ENCODE peak calls at places on chromosome 13, in four cellular contexts. S, T, I and L are unnamed samples.

GRCh38 chr13:90519157-90519556 is 828.3 kb upstream of the MIR17HG start:
- DNase-seq in S (no peak), T (no peak), I (no peak), L (no peak)

GRCh38 chr13:113157929-113158747 is at the start of gene PROZ:
- DNase-seq in S (no peak), T (no peak), I (no peak), L (no peak)

GRCh38 chr13:60182907-60183306 is 19.2 kb upstream of the DIAPH3 start:
- DNase-seq in S (no peak), T (no peak), I (no peak), L (no peak)

GRCh38 chr13:114230575-114230974 is 4.1 kb upstream of the CDC16 start:
- DNase-seq in S (no peak), T (no peak), I (no peak), L (no peak)

GRCh38 chr13:39910833-39911232 is 255.4 kb downstream of the COG6 start:
- DNase-seq in S (peak), T (no peak), I (peak), L (no peak)

GRCh38 chr13:36945078-36945477 is 25.0 kb upstream of the SMAD9 start:
- DNase-seq in S (no peak), T (no peak), I (no peak), L (no peak)

GRCh38 chr13:99982741-99983400 is 1.3 kb downstream of the ZIC2 start:
- DNase-seq in S (no peak), T (no peak), I (no peak), L (no peak)

GRCh38 chr13:114096811-114097503 is 35.5 kb downstream of the RASA3 start:
- DNase-seq in S (no peak), T (no peak), I (no peak), L (no peak)

GRCh38 chr13:32262165-32262564 is 53.0 kb downstream of the ZAR1L start:
- DNase-seq in S (peak), T (no peak), I (no peak), L (no peak)

GRCh38 chr13:50951366-50951765 is 41.8 kb downstream of the RNASEH2B start:
- DNase-seq in S (peak), T (no peak), I (peak), L (no peak)

GRCh38 chr13:93227280-93227905 is 786 bp downstream of the GPC6 start:
- DNase-seq in S (peak), T (peak), I (peak), L (no peak)

GRCh38 chr13:77521194-77521593 is 14.3 kb upstream of the SCEL start:
- DNase-seq in S (peak), T (no peak), I (peak), L (no peak)

GRCh38 chr13:66459143-66459542 is 771.0 kb downstream of the PCDH9 start:
- DNase-seq in S (no peak), T (no peak), I (no peak), L (no peak)

GRCh38 chr13:26007261-26007765 is 44.5 kb downstream of the SHISA2 start:
- DNase-seq in S (no peak), T (no peak), I (no peak), L (no peak)

GRCh38 chr13:50884270-50884669 is 25.3 kb upstream of the RNASEH2B start:
- DNase-seq in S (no peak), T (no peak), I (no peak), L (no peak)

GRCh38 chr13:36090592-36090991 is 40.6 kb downstream of the DCLK1 start:
- DNase-seq in S (peak), T (no peak), I (no peak), L (no peak)

GRCh38 chr13:45989607-45990006 is 62.9 kb downstream of the ZC3H13 start:
- DNase-seq in S (peak), T (no peak), I (peak), L (no peak)

GRCh38 chr13:45925151-45925550 is 73.6 kb upstream of the SIAH3 start:
- DNase-seq in S (peak), T (no peak), I (no peak), L (no peak)

GRCh38 chr13:102536695-102537485 is 59.9 kb upstream of the TPP2 start:
- DNase-seq in S (no peak), T (no peak), I (no peak), L (no peak)

GRCh38 chr13:44170731-44171130 is 202.9 kb upstream of the SERP2 start:
- DNase-seq in S (no peak), T (no peak), I (no peak), L (no peak)

GRCh38 chr13:28597641-28598040 is 61.3 kb upstream of the POMP start:
- DNase-seq in S (peak), T (no peak), I (peak), L (no peak)

GRCh38 chr13:32791545-32792172 is 205.4 kb downstream of the PDS5B start:
- DNase-seq in S (peak), T (no peak), I (no peak), L (no peak)

GRCh38 chr13:42039457-42039945 is 8.9 kb upstream of the DGKH start:
- DNase-seq in S (no peak), T (no peak), I (no peak), L (peak)
- TF ChIP-seq CTCF in S (no peak), T (no peak), I (no peak), L (no peak)

DNA sequence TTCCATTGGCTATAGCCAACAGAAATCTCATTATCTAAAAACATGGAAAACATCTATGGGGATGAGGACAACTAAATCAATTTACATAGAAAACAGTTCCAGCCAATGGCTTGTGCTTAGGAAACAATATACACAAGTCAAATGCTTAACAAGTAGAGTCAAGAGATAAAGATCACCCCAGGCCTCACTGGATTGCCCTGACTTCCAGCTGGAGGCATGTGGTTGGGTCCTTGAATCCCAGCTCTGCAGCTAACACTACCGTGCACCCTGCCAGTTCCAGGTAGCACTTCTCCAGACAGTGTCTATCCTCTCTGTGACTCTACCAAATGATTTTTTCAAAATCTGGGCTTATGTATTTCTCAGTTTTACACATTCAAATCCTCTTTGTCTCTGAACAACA is 80.2 kb downstream of the DOCK9 start:
- DNase-seq in S (no peak), T (no peak), I (no peak), L (no peak)
- TF ChIP-seq CTCF in S (no peak), T (no peak), I (no peak), L (no peak)

DNA sequence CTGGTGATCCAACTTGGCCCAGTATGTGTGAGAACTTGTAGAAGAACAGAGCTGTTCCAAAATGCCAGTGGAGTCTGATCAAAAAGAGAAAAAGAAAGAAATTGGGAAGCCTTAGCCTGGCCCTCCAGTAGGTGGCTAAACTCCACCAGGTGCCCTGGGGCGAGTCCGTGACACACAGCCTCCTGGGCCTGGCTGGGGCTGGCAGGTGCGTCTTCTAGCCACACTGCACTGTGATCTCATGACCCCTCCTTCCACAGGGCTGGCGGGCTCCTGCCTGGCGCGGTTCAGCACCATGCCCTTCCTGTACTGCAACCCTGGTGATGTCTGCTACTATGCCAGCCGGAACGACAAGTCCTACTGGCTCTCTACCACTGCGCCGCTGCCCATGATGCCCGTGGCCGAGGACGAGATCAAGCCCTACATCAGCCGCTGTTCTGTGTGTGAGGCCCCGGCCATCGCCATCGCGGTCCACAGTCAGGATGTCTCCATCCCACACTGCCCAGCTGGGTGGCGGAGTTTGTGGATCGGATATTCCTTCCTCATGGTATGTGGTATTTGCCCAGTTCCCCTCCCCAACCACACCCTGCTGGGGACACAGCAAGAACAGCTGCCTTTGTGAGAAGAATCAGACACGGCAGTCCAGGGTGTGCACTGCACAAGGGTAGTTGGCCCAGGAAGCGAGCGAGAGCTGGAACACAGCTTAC is 53.7 kb downstream of the RAB20 start:
- DNase-seq in S (no peak), T (peak), I (no peak), L (no peak)
- TF ChIP-seq CTCF in S (no peak), T (peak), I (no peak), L (no peak)

GRCh38 chr13:101473458-101473857 is 21.0 kb downstream of the ITGBL1 start:
- DNase-seq in S (peak), T (no peak), I (peak), L (no peak)

GRCh38 chr13:101475536-101475935 is 23.1 kb downstream of the ITGBL1 start:
- DNase-seq in S (no peak), T (no peak), I (no peak), L (no peak)

DNA sequence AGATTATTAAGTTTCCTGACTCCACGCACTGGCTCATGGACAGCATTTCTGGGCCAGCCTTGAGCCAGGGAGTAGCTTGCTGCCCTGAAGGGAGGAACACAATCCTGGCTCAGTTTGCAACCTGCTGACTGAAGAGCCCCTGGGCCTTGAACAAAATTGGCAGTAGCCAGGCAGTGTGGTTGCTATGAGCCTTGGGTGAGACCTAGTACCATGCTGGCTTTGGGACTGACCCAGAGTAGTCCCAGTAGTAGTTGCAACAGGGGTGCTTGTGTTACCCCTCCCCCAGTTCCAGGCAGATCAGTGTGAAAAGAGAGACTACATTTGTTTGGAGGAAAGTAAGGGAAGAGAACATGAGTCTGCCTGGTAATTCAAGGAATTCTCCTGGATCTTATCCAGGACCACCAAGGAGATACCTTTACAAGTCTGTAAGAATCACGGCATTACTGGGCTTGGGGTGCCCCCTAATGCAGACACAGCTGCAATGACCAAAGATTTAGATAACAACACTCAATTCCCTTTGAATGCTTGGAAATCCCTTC is 22.0 kb downstream of the ITGBL1 start:
- DNase-seq in S (peak), T (no peak), I (peak), L (no peak)
- TF ChIP-seq CTCF in S (peak), T (peak), I (peak), L (no peak)

DNA sequence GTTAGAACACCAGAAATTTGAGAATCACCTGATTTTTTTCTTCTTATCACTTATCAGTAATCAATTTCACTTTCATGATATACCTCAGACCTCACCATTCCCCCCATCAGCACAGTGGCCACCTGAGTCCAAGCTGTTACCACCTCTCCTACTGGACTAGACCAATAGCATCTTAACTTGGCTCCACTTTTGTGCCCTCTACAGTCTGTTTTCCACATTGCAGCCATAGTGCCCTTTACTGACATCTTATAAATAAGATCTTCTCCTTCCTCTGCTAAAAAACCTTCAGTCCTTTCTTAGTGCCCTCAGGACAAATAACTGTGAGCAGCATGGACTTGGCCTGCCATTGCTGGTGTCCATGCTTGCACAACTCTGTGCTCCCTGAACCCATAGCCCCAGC is 380.7 kb downstream of the LMO7 start:
- DNase-seq in S (peak), T (peak), I (peak), L (no peak)
- TF ChIP-seq CTCF in S (peak), T (peak), I (peak), L (no peak)

DNA sequence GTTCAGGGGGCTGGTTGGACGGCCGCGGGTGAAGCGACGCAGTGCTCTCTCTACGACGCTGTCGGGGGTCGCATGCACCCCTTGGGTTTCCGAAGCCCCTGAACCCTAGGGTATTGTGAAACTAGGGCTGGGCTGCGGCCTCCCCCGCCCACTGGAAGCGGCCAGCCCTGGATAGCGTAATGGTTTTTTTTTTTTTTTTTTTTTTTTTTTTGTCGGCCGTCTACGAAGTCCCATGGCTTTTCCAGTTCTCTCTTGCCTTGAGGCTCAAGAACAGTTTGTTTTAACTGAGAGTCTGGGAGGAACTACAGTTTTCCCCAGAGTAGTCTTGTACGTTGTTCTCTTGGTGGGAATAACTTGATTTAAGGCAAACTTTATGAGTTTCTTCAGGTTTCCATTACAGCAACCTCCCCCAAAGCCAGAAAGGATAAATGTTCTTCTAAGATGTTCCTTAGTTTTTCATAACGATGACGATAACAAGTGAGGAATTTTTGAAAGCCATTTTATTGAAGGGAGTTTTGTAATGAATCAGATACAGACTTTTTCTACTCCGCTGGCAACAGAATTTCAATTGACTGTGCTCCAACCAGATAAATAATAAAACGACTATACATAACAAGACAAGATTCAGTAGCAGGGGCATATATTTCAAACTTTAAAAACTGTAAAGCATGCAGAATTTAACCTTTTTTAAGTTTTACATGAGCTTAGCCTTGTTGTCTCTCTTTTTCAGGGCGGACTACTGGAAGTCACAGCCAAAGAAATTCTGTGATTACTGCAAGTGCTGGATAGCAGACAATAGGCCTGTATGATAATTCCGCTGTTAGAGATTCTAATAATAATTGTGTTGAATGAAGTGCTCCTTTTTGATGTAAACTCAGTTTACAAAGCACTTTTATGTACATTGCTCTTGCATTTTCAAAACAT is 867 bp downstream of the WBP4 start:
- DNase-seq in S (peak), T (no peak), I (peak), L (no peak)
- TF ChIP-seq CTCF in S (no peak), T (no peak), I (no peak), L (no peak)